ENCODE peak calls at places on chromosomes 7 and 10, in four cellular contexts. T is right cardiac atrium, R is astrocyte, N is esophagus muscularis mucosa. G is an unnamed sample. For H3K9me3, the result is how much of the 10 kb centered on the place peaks cover.

GRCh38 chr7:10122573-10123100 is 851.0 kb upstream of the PHF14 start:
- DNase-seq in T (peak), N (no peak), R (no peak), G (no peak)

GRCh38 chr7:78301361-78301760 is 502.8 kb downstream of the PHTF2 start:
- DNase-seq in T (no peak), N (no peak), R (peak), G (no peak)

GRCh38 chr7:66880009-66880554 is 40.9 kb upstream of the TMEM248 start:
- DNase-seq in T (no peak), R (no peak), N (no peak), G (no peak)

GRCh38 chr10:88858493-88858892 is 6.8 kb upstream of the ANKRD22 start:
- DNase-seq in T (no peak), R (no peak), N (no peak), G (no peak)

GRCh38 chr7:105027176-105027853 is 13.3 kb downstream of the KMT2E start:
- DNase-seq in R (no peak), N (no peak), T (no peak), G (no peak)

GRCh38 chr10:47264797-47265281 is 35.2 kb upstream of the GDF10 start:
- DNase-seq in N (no peak), R (no peak), T (no peak), G (no peak)

GRCh38 chr10:123974406-123974805 is 82.8 kb upstream of the CPXM2 start:
- DNase-seq in R (peak), N (peak), T (no peak), G (no peak)

GRCh38 chr7:3431306-3431705 is 130.3 kb downstream of the SDK1 start:
- DNase-seq in T (no peak), R (peak), N (no peak), G (no peak)

GRCh38 chr7:127290801-127291361 is 38.1 kb upstream of the GRM8 start:
- DNase-seq in R (peak), T (no peak), N (no peak), G (no peak)

GRCh38 chr7:767580-767940 is 40.5 kb upstream of the PRKAR1B start:
- DNase-seq in R (no peak), N (no peak), T (peak), G (no peak)

GRCh38 chr7:137625197-137625596 is 221.6 kb downstream of the DGKI start:
- DNase-seq in T (peak), R (no peak), N (no peak), G (no peak)

GRCh38 chr7:40824461-40824860 is 689.7 kb downstream of the SUGCT start:
- DNase-seq in N (no peak), T (no peak), R (no peak), G (no peak)

GRCh38 chr10:74418285-74418872 is 267.4 kb downstream of the ADK start:
- DNase-seq in R (peak), N (no peak), T (no peak), G (no peak)

DNA sequence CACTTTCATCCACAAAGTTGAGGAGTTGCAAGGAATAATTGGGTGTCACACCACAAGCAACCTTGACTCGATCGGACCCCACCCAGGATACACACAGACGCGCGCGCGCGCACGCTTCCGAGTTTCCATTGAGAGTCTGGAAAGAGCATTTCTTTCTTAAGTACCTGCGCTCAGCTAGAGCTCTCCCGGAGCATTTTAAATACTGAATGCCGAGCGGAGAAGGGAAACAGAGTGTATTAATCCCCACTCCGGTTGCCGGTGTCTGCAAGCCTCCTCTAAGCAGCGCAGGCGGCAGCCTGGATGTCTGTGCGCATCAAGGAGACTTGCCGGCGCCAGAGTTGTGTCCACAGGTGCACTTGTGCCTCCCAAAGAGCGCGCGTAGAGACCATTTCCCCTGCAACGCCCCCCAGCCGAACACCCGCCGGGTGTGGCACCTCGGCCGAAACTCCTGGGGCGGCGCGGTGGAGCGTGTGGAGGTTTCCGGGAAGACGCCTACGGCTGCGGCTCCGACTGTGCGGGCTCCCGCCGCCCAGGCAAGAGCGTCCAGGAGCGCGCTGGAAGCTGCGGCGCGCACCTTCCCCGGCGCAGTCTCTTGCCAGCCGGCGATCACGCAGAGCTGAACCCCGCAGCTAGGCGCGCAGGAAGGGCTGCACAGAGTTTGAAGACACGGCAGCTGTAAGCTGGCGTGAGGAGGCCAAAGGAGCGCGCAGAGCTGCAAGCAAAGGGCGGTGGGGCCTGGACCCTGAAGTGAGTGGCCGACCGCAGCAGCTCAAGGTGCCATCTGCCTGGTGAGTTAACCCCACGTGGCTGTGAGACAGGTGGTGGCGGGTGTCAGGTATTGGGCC is 1.1 kb upstream of the FEZF1 start:
- DNase-seq in N (no peak), R (no peak), T (no peak), G (peak)
- H3K27ac ChIP-seq in N (no peak), R (no peak), T (no peak), G (no peak)

DNA sequence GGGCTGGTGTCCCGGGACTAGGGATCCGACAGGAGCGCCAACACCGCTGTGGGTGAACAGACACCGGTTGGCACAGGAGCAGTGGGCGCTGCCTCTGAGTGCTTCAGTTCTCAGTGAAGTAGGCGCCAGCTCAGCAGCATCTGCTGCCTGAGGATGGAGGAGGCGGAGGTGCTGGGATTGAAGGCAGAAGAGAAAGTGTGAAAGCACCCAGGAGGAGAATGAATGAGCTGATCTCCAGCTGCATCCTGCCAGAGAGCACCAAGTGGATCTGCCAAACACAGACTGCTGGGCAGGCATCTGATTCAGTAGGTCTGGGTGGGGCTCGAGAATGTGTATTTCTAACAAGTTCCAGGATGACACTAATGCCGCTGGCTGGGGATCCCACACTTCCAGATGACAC is 74.5 kb downstream of the LANCL2 start:
- DNase-seq in R (peak), N (no peak), T (no peak), G (no peak)
- H3K4me3 ChIP-seq in R (no peak), N (no peak), T (no peak), G (no peak)

GRCh38 chr7:57423768-57424167 is 26.2 kb upstream of the ZNF716 start:
- DNase-seq in R (no peak), N (no peak), T (no peak), G (no peak)

GRCh38 chr7:57424515-57425238 is 25.3 kb upstream of the ZNF716 start:
- DNase-seq in T (no peak), N (no peak), R (no peak), G (no peak)

GRCh38 chr7:57426629-57427003 is 23.4 kb upstream of the ZNF716 start:
- DNase-seq in R (no peak), T (no peak), N (no peak), G (no peak)

GRCh38 chr7:57425969-57426628 is 23.9 kb upstream of the ZNF716 start:
- DNase-seq in R (no peak), T (no peak), N (no peak), G (no peak)

DNA sequence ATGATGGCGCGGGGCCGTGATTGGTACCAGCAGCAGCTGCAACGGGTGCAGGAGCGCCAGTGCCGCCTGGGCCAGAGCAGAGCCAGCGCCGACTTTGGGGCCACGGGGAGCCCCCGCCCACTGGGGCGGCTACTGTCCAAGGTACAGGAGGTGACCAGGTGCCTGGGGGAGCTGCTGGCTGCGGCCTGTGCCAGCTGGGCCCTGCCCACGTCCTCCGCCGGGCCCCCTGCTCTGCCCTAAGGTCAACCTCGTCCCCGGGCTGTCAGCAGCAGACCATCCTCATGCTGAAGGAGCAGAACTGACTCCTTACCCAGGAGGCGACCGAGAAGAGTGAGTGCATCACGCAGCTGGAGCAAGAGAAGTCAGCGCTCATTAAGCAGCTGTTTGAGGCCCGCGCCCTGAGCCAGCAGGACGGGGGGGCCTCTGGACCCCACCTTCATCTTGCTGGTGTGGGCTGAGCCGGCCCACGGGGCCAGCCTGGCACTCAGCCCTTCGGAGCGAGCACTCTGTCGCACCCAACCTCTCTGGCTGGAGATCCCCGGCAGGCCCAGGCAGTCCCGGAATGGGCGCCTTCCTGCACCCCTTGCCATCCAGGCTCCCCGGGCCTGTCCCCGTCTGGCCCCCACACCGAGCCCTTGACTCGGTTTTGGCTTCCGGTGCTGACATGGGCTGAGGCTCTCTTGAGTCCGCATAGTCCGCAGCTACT is 24.6 kb upstream of the ZNF716 start:
- DNase-seq in R (no peak), N (no peak), T (no peak), G (no peak)
- H3K9me3 ChIP-seq in R (under half), N (under half), T (under half), G (under half)

DNA sequence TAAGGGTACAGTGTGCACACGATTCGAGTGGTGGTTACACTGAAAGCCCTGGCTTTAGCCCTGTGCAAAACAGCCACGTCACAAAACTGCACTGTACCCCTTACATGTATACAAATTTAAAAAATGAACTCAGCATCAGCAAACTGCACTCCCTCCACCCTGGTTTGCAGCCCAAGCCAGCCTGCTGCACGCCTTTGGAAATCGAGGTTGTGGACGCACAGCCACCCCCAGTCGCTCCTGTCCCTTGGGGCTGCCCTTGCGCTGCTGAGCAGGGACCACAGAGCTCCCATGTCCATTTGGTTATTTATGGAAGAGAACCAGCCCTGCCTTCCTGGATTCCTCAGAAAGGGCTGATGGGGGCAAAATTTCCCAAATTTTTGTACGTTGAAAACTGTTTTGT is 98.8 kb downstream of the INPP5A start:
- DNase-seq in N (no peak), R (no peak), T (peak), G (peak)
- H3K27ac ChIP-seq in N (peak), R (no peak), T (no peak), G (no peak)

GRCh38 chr10:120799849-120800248 is 51.3 kb upstream of the WDR11 start:
- DNase-seq in T (no peak), N (no peak), R (no peak), G (no peak)

GRCh38 chr10:120800528-120801323 is 50.4 kb upstream of the WDR11 start:
- DNase-seq in T (no peak), R (no peak), N (no peak), G (no peak)

GRCh38 chr10:120806081-120806480 is 45.1 kb upstream of the WDR11 start:
- DNase-seq in N (no peak), R (no peak), T (no peak), G (no peak)

GRCh38 chr10:120805014-120805805 is 46.0 kb upstream of the WDR11 start:
- DNase-seq in R (no peak), T (no peak), N (no peak), G (no peak)

GRCh38 chr10:120804020-120804419 is 47.1 kb upstream of the WDR11 start:
- DNase-seq in T (no peak), R (no peak), N (no peak), G (no peak)
- H3K4me3 ChIP-seq in T (no peak), R (no peak), N (no peak), G (no peak)

GRCh38 chr7:157944734-157945291 is 608.0 kb downstream of the DNAJB6 start:
- DNase-seq in T (no peak), N (no peak), R (no peak), G (no peak)
- H3K9me3 ChIP-seq in T (under half), N (under half), R (under half), G (under half)

GRCh38 chr7:123558506-123558874 is 872 bp upstream of the NDUFA5 start:
- DNase-seq in T (no peak), N (no peak), R (no peak), G (no peak)
- H3K27ac ChIP-seq in T (no peak), N (peak), R (no peak), G (no peak)

DNA sequence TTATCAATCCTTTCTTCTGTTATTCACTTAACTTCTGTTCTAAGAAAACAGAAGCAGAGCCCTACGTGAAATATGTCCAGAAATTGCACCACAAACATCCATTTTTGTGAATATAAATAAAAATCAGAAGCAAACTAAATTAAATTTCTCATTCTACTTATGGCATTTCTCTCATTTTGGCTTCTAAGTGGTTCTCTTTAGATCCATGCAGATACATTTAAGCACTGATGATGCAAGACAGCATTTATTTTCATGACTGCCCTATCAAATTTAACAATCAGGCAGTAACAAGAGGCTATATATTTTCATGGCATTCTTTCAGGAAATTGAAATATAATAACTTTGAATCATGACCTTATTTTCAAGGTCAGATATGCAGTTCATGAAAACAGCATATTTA is 1049.6 kb downstream of the GRM8 start:
- DNase-seq in R (no peak), T (no peak), N (no peak), G (no peak)
- H3K4me3 ChIP-seq in R (no peak), T (no peak), N (no peak), G (no peak)

DNA sequence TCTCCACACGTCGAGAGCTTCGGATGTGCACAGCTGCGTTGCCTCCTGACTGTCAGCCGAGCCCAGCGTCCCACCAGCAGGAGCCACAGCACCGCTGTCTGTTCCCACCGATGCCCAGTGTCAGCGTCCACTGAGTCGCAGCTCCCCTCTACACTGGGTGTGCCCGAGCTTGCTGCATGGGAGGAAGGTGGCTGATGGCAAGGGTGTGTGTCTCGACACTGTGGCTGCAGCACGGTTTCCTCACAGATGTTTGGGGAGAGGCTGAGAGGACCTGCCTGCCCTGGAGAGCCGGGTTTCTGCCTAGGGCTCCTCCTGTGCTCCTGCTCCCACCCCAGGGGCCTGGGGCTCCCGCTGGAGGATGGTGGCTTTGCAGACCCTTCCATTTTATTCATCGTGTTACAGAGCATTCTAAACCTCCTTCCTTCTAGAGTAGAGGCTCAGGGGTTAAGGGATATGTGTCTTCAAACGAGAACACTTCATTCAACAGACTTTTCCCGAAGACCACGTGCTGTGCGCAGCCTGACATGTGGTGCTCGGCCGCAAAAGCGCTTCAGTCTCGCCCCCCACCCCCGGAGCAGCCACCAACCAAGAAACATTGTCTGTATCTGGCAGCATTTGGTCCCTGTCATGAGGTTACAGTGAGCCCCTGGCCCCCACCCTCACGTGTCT is 384.8 kb downstream of the DNAJB6 start:
- DNase-seq in R (no peak), N (no peak), T (no peak), G (no peak)
- H3K9me3 ChIP-seq in R (under half), N (under half), T (under half), G (under half)

G was measured in spleen.